ENCODE peak calls at places on chromosomes 6 and 20, in four cellular contexts. I is esophagus squamous epithelium, R is natural killer cell, A is cardiac muscle cell. M is an unnamed sample.

GRCh38 chr6:7137335-7138106 is 29.8 kb downstream of the RREB1 start:
- DNase-seq in I (no peak), A (peak; percentile 57), R (no peak), M (peak; percentile 57)

GRCh38 chr6:99296261-99296660 is 53.2 kb downstream of the FAXC start:
- DNase-seq in R (no peak), I (no peak), A (no peak), M (no peak)

GRCh38 chr6:156662025-156662445 is 115.1 kb upstream of the ARID1B start:
- DNase-seq in A (no peak), R (no peak), I (no peak), M (no peak)

GRCh38 chr6:170227521-170227983 is 63.3 kb downstream of the DLL1 start:
- DNase-seq in A (no peak), I (no peak), R (no peak), M (no peak)

GRCh38 chr20:36582821-36583220 is 9.4 kb downstream of the TGIF2 start:
- DNase-seq in R (no peak), A (no peak), I (no peak), M (no peak)

GRCh38 chr6:47404436-47404835 is 73.2 kb upstream of the CD2AP start:
- DNase-seq in R (no peak), A (no peak), I (no peak), M (no peak)

GRCh38 chr6:113953346-113953745 is 17.6 kb downstream of the HDAC2 start:
- DNase-seq in A (peak; percentile 21), I (no peak), R (no peak), M (no peak)

GRCh38 chr6:128863983-128864382 is 19.0 kb upstream of the LAMA2 start:
- DNase-seq in I (no peak), R (no peak), A (no peak), M (no peak)

GRCh38 chr20:10114598-10114997 is 79.8 kb downstream of the ANKEF1 start:
- DNase-seq in A (no peak), R (no peak), I (no peak), M (no peak)

DNA sequence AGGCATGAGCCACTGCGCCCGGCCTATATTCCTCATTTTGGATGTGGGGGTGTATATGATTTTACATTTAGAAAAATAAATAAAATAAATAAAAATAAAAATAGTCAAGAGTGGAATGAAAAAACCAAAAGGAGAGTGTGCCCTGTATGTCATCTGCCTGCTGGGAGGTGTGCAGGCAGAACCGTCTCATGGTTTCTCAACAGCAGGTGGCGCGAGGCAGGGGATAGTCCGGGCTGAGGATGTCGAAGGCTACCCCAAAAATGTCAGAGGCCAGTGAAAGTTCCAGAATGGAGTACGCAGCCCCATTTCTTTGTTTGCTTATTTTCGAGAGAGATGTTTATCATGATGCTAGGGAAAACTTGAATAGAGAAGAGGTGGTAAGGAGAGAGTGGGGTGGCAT is 16.4 kb upstream of the KIF16B start:
- DNase-seq in A (no peak), I (no peak), R (no peak), M (no peak)
- TF ChIP-seq CTCF in A (no peak), I (no peak), R (no peak), M (no peak)

GRCh38 chr20:3313681-3314080 is 74.7 kb upstream of the SLC4A11 start:
- DNase-seq in R (no peak), I (no peak), A (peak; percentile 12), M (no peak)
- TF ChIP-seq CTCF in R (no peak), I (no peak), A (no peak), M (no peak)

GRCh38 chr20:60632420-60633262 is 619.4 kb upstream of the CDH4 start:
- DNase-seq in A (no peak), R (no peak), I (no peak), M (no peak)

GRCh38 chr20:60624066-60624465 is 628.0 kb upstream of the CDH4 start:
- DNase-seq in R (no peak), I (no peak), A (no peak), M (no peak)

GRCh38 chr20:60629206-60629605 is 622.9 kb upstream of the CDH4 start:
- DNase-seq in A (no peak), R (no peak), I (no peak), M (no peak)

GRCh38 chr20:60630609-60631008 is 621.5 kb upstream of the CDH4 start:
- DNase-seq in I (no peak), A (no peak), R (no peak), M (no peak)

DNA sequence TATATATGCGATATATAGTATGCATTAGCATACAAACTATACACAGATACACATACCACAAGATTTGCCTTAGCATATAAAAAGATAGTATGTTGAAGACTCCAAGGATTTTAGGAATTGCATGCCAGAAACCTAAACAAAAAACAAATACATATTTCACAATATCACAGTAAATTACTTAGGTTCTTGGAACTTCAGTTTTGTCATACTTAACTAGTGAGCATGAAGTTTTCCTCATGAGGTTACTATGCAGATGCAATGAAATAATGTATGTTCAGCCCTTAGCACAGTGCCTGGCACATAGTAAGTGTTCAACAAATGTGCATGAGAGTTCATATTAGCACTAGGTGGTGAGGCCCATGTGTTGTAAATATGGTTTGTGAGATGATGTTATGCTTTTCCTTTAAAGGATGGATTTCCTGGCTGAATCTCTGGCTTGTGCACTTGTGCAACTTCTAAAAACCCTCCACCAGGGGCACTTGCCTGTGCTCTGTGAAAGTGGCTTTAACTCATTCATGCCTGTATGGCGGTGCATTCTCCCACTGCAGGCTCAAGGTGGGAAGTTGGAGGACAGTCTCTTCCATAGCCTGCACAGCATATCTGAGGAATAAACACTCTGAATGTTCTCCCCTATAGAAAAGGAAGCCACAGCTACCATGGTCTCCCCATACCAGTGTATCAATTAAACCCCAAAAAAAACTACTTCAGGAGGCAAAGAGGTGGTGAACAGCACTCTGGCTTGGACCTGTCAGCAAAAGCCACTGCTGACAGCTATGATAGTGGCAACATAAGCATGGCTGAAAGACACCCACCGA is 624.1 kb upstream of the CDH4 start:
- DNase-seq in R (no peak), A (no peak), I (no peak), M (no peak)
- TF ChIP-seq CTCF in R (no peak), A (no peak), I (no peak), M (no peak)

GRCh38 chr6:105431226-105431625 is 28.3 kb upstream of the PREP start:
- DNase-seq in A (peak; percentile 69), R (no peak), I (no peak), M (no peak)
- TF ChIP-seq CTCF in A (peak; percentile 50), R (peak; percentile 68), I (no peak), M (peak; percentile 39)

DNA sequence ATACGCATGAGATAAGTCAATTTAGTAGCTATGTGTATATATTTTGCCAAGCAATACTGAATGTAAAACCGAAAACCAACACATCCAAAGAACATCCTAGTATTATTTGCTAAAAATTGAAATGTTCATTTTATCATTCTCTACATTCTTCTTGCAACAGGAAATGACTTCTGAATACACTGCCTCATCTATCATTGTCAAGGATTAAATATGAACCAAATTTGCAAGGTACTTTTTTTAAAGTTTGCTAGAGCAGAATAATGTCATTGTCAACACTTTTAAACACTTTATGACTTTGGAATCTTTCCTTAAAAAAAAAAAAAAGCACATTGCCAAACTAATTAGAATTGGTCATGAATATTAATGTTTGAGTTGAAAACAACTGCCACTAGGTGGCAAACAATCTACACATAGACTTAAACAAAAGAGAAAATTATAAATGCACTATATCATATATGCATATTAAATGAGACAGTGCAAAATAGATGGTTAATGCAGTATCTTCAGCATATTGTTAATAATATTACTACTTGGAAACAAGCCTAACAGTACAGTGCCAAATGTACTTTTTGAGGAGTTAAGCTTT is 32.5 kb upstream of the TMEM244 start:
- DNase-seq in R (no peak), I (no peak), A (peak; percentile 54), M (no peak)
- TF ChIP-seq CTCF in R (peak; percentile 46), I (peak; percentile 16), A (peak; percentile 44), M (peak; percentile 30)

M was measured in GM06990.